ENCODE peak calls at places on chromosomes 11 and 22, in six cellular contexts. Z is psoas muscle, D is GM23338, E is foreskin keratinocyte, K is left lung, N is lower lobe of right lung. B is an unnamed sample. For H3K27me3, the result is how much of the 10 kb centered on the place peaks cover.

GRCh38 chr11:128238521-128239222 is 348.7 kb downstream of the ETS1 start:
- ATAC-seq in Z (no peak), D (no peak), E (no peak), K (no peak), N (no peak), B (no peak)

GRCh38 chr11:113690619-113691569 is 15.2 kb downstream of the TMPRSS5 start:
- ATAC-seq in Z (peak), D (peak), E (peak), K (peak), N (peak), B (no peak)

GRCh38 chr11:64900263-64900678 is 16.7 kb downstream of the ATG2A start:
- ATAC-seq in Z (no peak), D (no peak), E (peak), K (no peak), N (no peak), B (no peak)

GRCh38 chr11:4672470-4672869 is 25.2 kb downstream of the OR51E2 start:
- ATAC-seq in Z (no peak), D (no peak), E (peak), K (no peak), N (no peak), B (no peak)

GRCh38 chr11:911031-911889 is 650 bp upstream of the CHID1 start:
- ATAC-seq in Z (peak), D (peak), E (peak), K (peak), N (peak), B (peak)

GRCh38 chr11:76102772-76103171 is 103.5 kb downstream of the WNT11 start:
- ATAC-seq in Z (no peak), D (no peak), E (no peak), K (no peak), N (no peak), B (no peak)

GRCh38 chr11:70868341-70868885 is 384.0 kb downstream of the SHANK2 start:
- ATAC-seq in Z (no peak), D (no peak), E (no peak), K (no peak), N (no peak), B (no peak)

GRCh38 chr11:19445771-19446170 is 205.0 kb upstream of the E2F8 start:
- ATAC-seq in Z (no peak), D (no peak), E (no peak), K (no peak), N (no peak), B (no peak)

GRCh38 chr22:35457729-35458546 is 58.0 kb downstream of the MCM5 start:
- ATAC-seq in Z (no peak), D (no peak), E (peak), K (no peak), N (no peak), B (no peak)

GRCh38 chr11:87437844-87438223 is 400.1 kb downstream of the TMEM135 start:
- ATAC-seq in Z (no peak), D (no peak), E (peak), K (no peak), N (no peak), B (no peak)

GRCh38 chr11:102186836-102187235 is 76.6 kb downstream of the YAP1 start:
- ATAC-seq in Z (no peak), D (peak), E (no peak), K (peak), N (no peak), B (no peak)

GRCh38 chr11:720642-721346 is 14.8 kb downstream of the EPS8L2 start:
- ATAC-seq in Z (peak), D (peak), E (peak), K (no peak), N (peak), B (peak)

GRCh38 chr22:30486661-30487115 is 14.9 kb upstream of the SEC14L3 start:
- ATAC-seq in Z (no peak), D (no peak), E (no peak), K (no peak), N (peak), B (no peak)

GRCh38 chr22:27393371-27393770 is 408.2 kb downstream of the MN1 start:
- ATAC-seq in Z (no peak), D (no peak), E (peak), K (no peak), N (no peak), B (no peak)
- H3K27me3 ChIP-seq in Z (under half), D (under half), E (under half), K (under half), N (under half), B (under half)

GRCh38 chr11:14381968-14382367 is 23.0 kb upstream of the RRAS2 start:
- ATAC-seq in Z (no peak), D (no peak), E (no peak), K (no peak), N (no peak), B (no peak)
- TF ChIP-seq CTCF in Z (no peak), D (no peak), E (no peak), K (no peak), N (no peak), B (no peak)

GRCh38 chr11:120203626-120204025 is 7.2 kb upstream of the OAF start:
- ATAC-seq in Z (no peak), D (no peak), E (no peak), K (no peak), N (no peak), B (no peak)
- H3K27me3 ChIP-seq in Z (under half), D (half or more), E (under half), K (under half), N (under half), B (under half)

DNA sequence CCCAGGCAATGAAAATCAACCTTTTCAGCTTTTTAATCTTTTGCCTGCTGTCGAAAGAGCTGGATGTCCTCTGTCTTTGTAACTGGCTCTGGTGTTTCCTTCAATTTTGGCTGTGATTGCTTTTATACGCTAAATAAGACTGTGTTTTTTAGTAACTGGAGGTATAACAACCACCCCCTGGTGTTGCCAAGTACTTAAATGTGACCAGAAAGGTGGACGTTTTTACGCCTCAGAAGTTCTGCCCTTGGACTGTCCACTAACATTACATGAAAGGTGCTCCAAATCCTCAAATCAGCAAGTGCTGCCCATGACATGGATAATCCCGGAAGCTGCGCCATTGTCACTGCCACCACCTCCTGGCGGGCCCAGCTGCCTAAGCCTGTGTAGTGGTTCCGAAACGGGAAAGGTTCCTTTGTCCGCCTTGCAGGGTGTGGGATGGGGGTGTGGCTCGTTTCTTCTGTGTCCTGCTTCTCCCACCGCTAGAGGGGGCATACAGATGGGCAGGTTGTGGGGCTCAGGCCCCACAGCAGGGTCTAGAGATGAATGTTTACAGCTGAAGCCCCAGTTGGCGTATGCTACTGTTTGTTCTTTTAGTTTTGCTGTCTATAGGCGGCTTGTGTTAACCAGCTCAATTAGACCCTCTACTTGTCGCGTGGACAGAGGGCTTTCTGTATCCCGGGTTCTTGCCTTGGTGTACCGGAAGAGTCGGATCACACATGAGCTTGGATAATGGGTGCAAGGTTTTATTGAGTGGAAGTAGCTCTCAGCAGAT is 82.2 kb upstream of the SEPTIN5 start:
- ATAC-seq in Z (peak), D (peak), E (peak), K (peak), N (no peak), B (peak)
- TF ChIP-seq CTCF in Z (peak), D (peak), E (peak), K (peak), N (peak), B (peak)

GRCh38 chr22:46057206-46057605 is 80.2 kb upstream of the WNT7B start:
- ATAC-seq in Z (no peak), D (no peak), E (no peak), K (no peak), N (no peak), B (no peak)
- H3K27me3 ChIP-seq in Z (under half), D (under half), E (under half), K (under half), N (under half), B (under half)

GRCh38 chr22:43706558-43707328 is 105.4 kb downstream of the EFCAB6 start:
- ATAC-seq in Z (no peak), D (peak), E (no peak), K (no peak), N (no peak), B (no peak)
- TF ChIP-seq CTCF in Z (no peak), D (no peak), E (no peak), K (no peak), N (no peak), B (no peak)